ENCODE peak calls at places on chromosome 16, in seven cellular contexts. H is ovary; Z is endothelial cell; D is progenitor cell of endocrine pancreas; Q is HFFc6; A is G401; G is stimulated activated CD8-positive, alpha-beta memory T cell treated with anti-CD3 and anti-CD28 coated beads, Interleukin-7, amount 100 ng/mL, for 1 hour. V is an unnamed sample.

GRCh38 chr16:27723711-27724490 is 174.0 kb downstream of the KATNIP start:
- DNase-seq in D (no peak), Z (no peak), G (no peak), Q (no peak), A (no peak), H (peak), V (no peak)

GRCh38 chr16:1474471-1474795 is 395 bp downstream of the CLCN7 start:
- DNase-seq in H (no peak), A (no peak), G (no peak), Q (no peak), Z (no peak), D (no peak), V (peak)

GRCh38 chr16:65196696-65197095 is 74.8 kb upstream of the CDH11 start:
- DNase-seq in Q (no peak), G (no peak), Z (no peak), H (no peak), A (no peak), D (no peak), V (no peak)

GRCh38 chr16:79593074-79593531 is 7.4 kb downstream of the MAF start:
- DNase-seq in Z (no peak), Q (no peak), G (no peak), H (no peak), A (no peak), D (no peak), V (no peak)

GRCh38 chr16:50372611-50373344 is 4.0 kb upstream of the BRD7 start:
- DNase-seq in Q (peak), G (no peak), D (no peak), A (peak), H (no peak), Z (no peak), V (peak)

GRCh38 chr16:23753908-23754593 is 775 bp upstream of the CHP2 start:
- DNase-seq in G (no peak), A (no peak), Z (no peak), D (no peak), Q (no peak), H (no peak), V (peak)

GRCh38 chr16:73058616-73059409 is 10.9 kb upstream of the ZFHX3 start:
- DNase-seq in H (peak), A (no peak), Q (no peak), Z (peak), G (no peak), D (peak), V (peak)

GRCh38 chr16:2210386-2211365 is at the start of gene BRICD5:
- DNase-seq in Z (no peak), A (no peak), H (no peak), Q (no peak), D (no peak), G (no peak), V (peak)

GRCh38 chr16:59121411-59121810 is 387.3 kb upstream of the GOT2 start:
- DNase-seq in H (no peak), Z (no peak), D (no peak), G (no peak), Q (no peak), A (no peak), V (no peak)

GRCh38 chr16:4924593-4925378 is 12.2 kb downstream of the PPL start:
- DNase-seq in Z (no peak), D (no peak), G (no peak), A (no peak), H (no peak), Q (no peak), V (peak)

GRCh38 chr16:60107467-60107866 is 1373.4 kb upstream of the GOT2 start:
- DNase-seq in A (no peak), G (no peak), Q (peak), Z (no peak), H (no peak), D (no peak), V (no peak)

GRCh38 chr16:10685709-10686108 is 9.0 kb downstream of the TEKT5 start:
- DNase-seq in A (no peak), Q (no peak), G (no peak), Z (no peak), D (no peak), H (no peak), V (no peak)

GRCh38 chr16:88831838-88832237 is 20.1 kb upstream of the APRT start:
- DNase-seq in D (no peak), A (no peak), Q (peak), Z (no peak), G (no peak), H (no peak), V (no peak)

GRCh38 chr16:77434365-77435239 is at the start of gene ADAMTS18:
- DNase-seq in G (no peak), Z (peak), A (peak), H (no peak), Q (no peak), D (peak), V (peak)

GRCh38 chr16:73170587-73170986 is 122.7 kb upstream of the ZFHX3 start:
- DNase-seq in Q (no peak), G (no peak), A (no peak), Z (peak), D (no peak), H (no peak), V (peak)

GRCh38 chr16:25692307-25692706 is 548 bp downstream of the HS3ST4 start:
- DNase-seq in Z (peak), D (peak), H (no peak), A (no peak), Q (no peak), G (no peak), V (no peak)

GRCh38 chr16:10682604-10683003 is 12.1 kb downstream of the TEKT5 start:
- DNase-seq in A (no peak), Q (no peak), H (no peak), Z (no peak), D (no peak), G (no peak), V (no peak)

GRCh38 chr16:11283820-11284248 is 2.7 kb upstream of the PRM1 start:
- DNase-seq in Q (no peak), D (no peak), A (no peak), G (no peak), Z (no peak), H (no peak), V (peak)

GRCh38 chr16:75501359-75501758 is 6.1 kb upstream of the CHST6 start:
- DNase-seq in Q (no peak), D (no peak), H (no peak), Z (no peak), G (no peak), A (no peak), V (no peak)

GRCh38 chr16:17273142-17273561 is 197.6 kb downstream of the XYLT1 start:
- DNase-seq in G (no peak), Q (peak), Z (no peak), H (no peak), A (no peak), D (no peak), V (no peak)

GRCh38 chr16:54000361-54000760 is 286.2 kb downstream of the IRX3 start:
- DNase-seq in D (no peak), G (no peak), A (no peak), Q (no peak), H (no peak), Z (no peak), V (no peak)

GRCh38 chr16:80347900-80348299 is 192.9 kb upstream of the DYNLRB2 start:
- DNase-seq in H (peak), A (no peak), G (no peak), Z (no peak), D (no peak), Q (no peak), V (no peak)

GRCh38 chr16:82133798-82134197 is 36.2 kb downstream of the MPHOSPH6 start:
- DNase-seq in H (no peak), Z (no peak), G (no peak), A (no peak), Q (no peak), D (no peak), V (no peak)

GRCh38 chr16:3112058-3112880 is at the start of gene ZNF205:
- DNase-seq in G (no peak), D (peak), H (peak), Q (peak), Z (peak), A (peak), V (peak)

GRCh38 chr16:49278567-49278827 is 3.1 kb downstream of the CBLN1 start:
- DNase-seq in H (no peak), Q (no peak), Z (no peak), A (peak), G (no peak), D (no peak), V (no peak)

GRCh38 chr16:30535777-30536190 is 1.1 kb upstream of the ZNF747 start:
- DNase-seq in A (peak), D (no peak), Q (peak), G (no peak), Z (peak), H (peak), V (peak)

GRCh38 chr16:31695667-31696066 is 168.0 kb downstream of the AHSP start:
- DNase-seq in A (no peak), D (no peak), Q (no peak), H (no peak), G (no peak), Z (no peak), V (no peak)

GRCh38 chr16:89599451-89599858 is 14.0 kb upstream of the DPEP1 start:
- DNase-seq in Q (no peak), H (no peak), D (no peak), G (no peak), A (no peak), Z (peak), V (peak)

GRCh38 chr16:66409156-66409555 is 17.9 kb upstream of the BEAN1 start:
- DNase-seq in A (no peak), G (no peak), D (no peak), H (no peak), Z (no peak), Q (peak), V (no peak)

GRCh38 chr16:55465077-55465896 is 13.7 kb upstream of the MMP2 start:
- DNase-seq in D (peak), Q (peak), Z (peak), H (peak), A (peak), G (peak), V (peak)